ENCODE peak calls at places on chromosomes 13 and 19, in five cellular contexts. One of them, this sample, is unnamed.

GRCh38 chr19:15871570-15871969 is 26.3 kb downstream of the CYP4F2 start:
- DNase-seq in M059J: no peak
- DNase-seq in AG09319: no peak
- DNase-seq in NCI-H1694: no peak
- DNase-seq in lower lobe of right lung: peak; percentile 51
- DNase-seq in this sample: no peak

GRCh38 chr13:35697281-35697680 is 220.8 kb upstream of the MAB21L1 start:
- DNase-seq in M059J: peak; percentile 43
- DNase-seq in AG09319: no peak
- DNase-seq in NCI-H1694: no peak
- DNase-seq in lower lobe of right lung: no peak
- DNase-seq in this sample: peak; percentile 45

GRCh38 chr13:107211073-107211472 is 643.1 kb upstream of the ARGLU1 start:
- DNase-seq in M059J: peak; percentile 57
- DNase-seq in AG09319: peak; percentile 54
- DNase-seq in NCI-H1694: peak; percentile 90
- DNase-seq in lower lobe of right lung: peak; percentile 62
- DNase-seq in this sample: peak; percentile 85

GRCh38 chr19:23817519-23817918 is 58.8 kb upstream of the ZNF681 start:
- DNase-seq in M059J: peak; percentile 34
- DNase-seq in AG09319: no peak
- DNase-seq in NCI-H1694: peak; percentile 16
- DNase-seq in lower lobe of right lung: no peak
- DNase-seq in this sample: no peak

GRCh38 chr13:76672422-76672821 is 213.8 kb downstream of the KCTD12 start:
- DNase-seq in M059J: peak; percentile 14
- DNase-seq in AG09319: no peak
- DNase-seq in NCI-H1694: no peak
- DNase-seq in lower lobe of right lung: no peak
- DNase-seq in this sample: no peak

GRCh38 chr19:55473201-55473600 is 3.2 kb upstream of the ZNF628 start:
- DNase-seq in M059J: peak; percentile 35
- DNase-seq in AG09319: no peak
- DNase-seq in NCI-H1694: no peak
- DNase-seq in lower lobe of right lung: no peak
- DNase-seq in this sample: no peak

GRCh38 chr13:54394319-54394718 is 1365.7 kb downstream of the OLFM4 start:
- DNase-seq in M059J: no peak
- DNase-seq in AG09319: no peak
- DNase-seq in NCI-H1694: no peak
- DNase-seq in lower lobe of right lung: no peak
- DNase-seq in this sample: no peak

GRCh38 chr19:35518313-35518712 is 4.9 kb upstream of the DMKN start:
- DNase-seq in M059J: peak; percentile 92
- DNase-seq in AG09319: peak; percentile 79
- DNase-seq in NCI-H1694: no peak
- DNase-seq in lower lobe of right lung: no peak
- DNase-seq in this sample: peak; percentile 96

GRCh38 chr19:38488811-38489481 is 55.5 kb downstream of the RYR1 start:
- DNase-seq in M059J: no peak
- DNase-seq in AG09319: no peak
- DNase-seq in NCI-H1694: no peak
- DNase-seq in lower lobe of right lung: no peak
- DNase-seq in this sample: peak; percentile 60

GRCh38 chr13:73937420-73937819 is 196.8 kb downstream of the KLF12 start:
- DNase-seq in M059J: peak; percentile 60
- DNase-seq in AG09319: no peak
- DNase-seq in NCI-H1694: no peak
- DNase-seq in lower lobe of right lung: no peak
- DNase-seq in this sample: no peak

GRCh38 chr13:23021921-23022320 is 158.9 kb upstream of the SGCG start:
- DNase-seq in M059J: no peak
- DNase-seq in AG09319: no peak
- DNase-seq in NCI-H1694: no peak
- DNase-seq in lower lobe of right lung: no peak
- DNase-seq in this sample: no peak

GRCh38 chr13:94344126-94344863 is 135.2 kb downstream of the DCT start:
- DNase-seq in M059J: no peak
- DNase-seq in AG09319: no peak
- DNase-seq in NCI-H1694: no peak
- DNase-seq in lower lobe of right lung: no peak
- DNase-seq in this sample: peak; percentile 62

GRCh38 chr19:6536138-6536671 is 5.4 kb downstream of the TNFSF9 start:
- DNase-seq in M059J: peak; percentile 61
- DNase-seq in AG09319: no peak
- DNase-seq in NCI-H1694: no peak
- DNase-seq in lower lobe of right lung: peak; percentile 61
- DNase-seq in this sample: peak; percentile 91

GRCh38 chr13:43319617-43320444 is 296.4 kb downstream of the DNAJC15 start:
- DNase-seq in M059J: peak; percentile 6
- DNase-seq in AG09319: no peak
- DNase-seq in NCI-H1694: no peak
- DNase-seq in lower lobe of right lung: no peak
- DNase-seq in this sample: no peak

GRCh38 chr19:49347191-49347590 is 12.0 kb downstream of the CD37 start:
- DNase-seq in M059J: no peak
- DNase-seq in AG09319: no peak
- DNase-seq in NCI-H1694: no peak
- DNase-seq in lower lobe of right lung: no peak
- DNase-seq in this sample: peak; percentile 61

GRCh38 chr19:42191855-42192254 is 25.6 kb downstream of the DEDD2 start:
- DNase-seq in M059J: peak; percentile 88
- DNase-seq in AG09319: no peak
- DNase-seq in NCI-H1694: no peak
- DNase-seq in lower lobe of right lung: no peak
- DNase-seq in this sample: peak; percentile 93

GRCh38 chr19:11418518-11419506 is at the start of gene RGL3:
- DNase-seq in M059J: peak; percentile 49
- DNase-seq in AG09319: no peak
- DNase-seq in NCI-H1694: no peak
- DNase-seq in lower lobe of right lung: peak; percentile 67
- DNase-seq in this sample: peak; percentile 87

This sample was measured in osteoblast.